ENCODE peak calls at places on chromosomes 1 and 21, in eight cellular contexts. One of them, this sample, is unnamed.

GRCh38 chr1:104945406-104945805 is 1195.7 kb downstream of the AMY1C start:
- DNase-seq in GM10248: no peak
- DNase-seq in activated effector memory CD4-positive, alpha-beta T cell treated with Interleukin-2 at 50 U/mL for 16 hours: no peak
- DNase-seq in astrocyte of the cerebellum: no peak
- DNase-seq in cardiac muscle cell: no peak
- DNase-seq in D341Med: no peak
- DNase-seq in psoas muscle: no peak
- DNase-seq in endothelial cell: no peak
- DNase-seq in this sample: no peak

GRCh38 chr21:29295066-29295650 is 3.6 kb upstream of the BACH1 start:
- DNase-seq in psoas muscle: no peak
- DNase-seq in D341Med: no peak
- DNase-seq in cardiac muscle cell: no peak
- DNase-seq in astrocyte of the cerebellum: no peak
- DNase-seq in GM10248: no peak
- DNase-seq in activated effector memory CD4-positive, alpha-beta T cell treated with Interleukin-2 at 50 U/mL for 16 hours: peak; percentile 10
- DNase-seq in endothelial cell: no peak
- DNase-seq in this sample: no peak

GRCh38 chr1:13830616-13831280 is 130.8 kb downstream of the PRDM2 start:
- DNase-seq in astrocyte of the cerebellum: no peak
- DNase-seq in D341Med: no peak
- DNase-seq in endothelial cell: no peak
- DNase-seq in GM10248: peak; percentile 3
- DNase-seq in psoas muscle: no peak
- DNase-seq in activated effector memory CD4-positive, alpha-beta T cell treated with Interleukin-2 at 50 U/mL for 16 hours: no peak
- DNase-seq in cardiac muscle cell: peak; percentile 61
- DNase-seq in this sample: no peak

GRCh38 chr21:32889596-32889995 is 118.0 kb upstream of the PAXBP1 start:
- DNase-seq in psoas muscle: no peak
- DNase-seq in activated effector memory CD4-positive, alpha-beta T cell treated with Interleukin-2 at 50 U/mL for 16 hours: no peak
- DNase-seq in D341Med: no peak
- DNase-seq in endothelial cell: no peak
- DNase-seq in astrocyte of the cerebellum: no peak
- DNase-seq in cardiac muscle cell: no peak
- DNase-seq in GM10248: no peak
- DNase-seq in this sample: no peak

GRCh38 chr1:198416276-198416675 is 124.2 kb downstream of the ATP6V1G3 start:
- DNase-seq in astrocyte of the cerebellum: peak; percentile 9
- DNase-seq in activated effector memory CD4-positive, alpha-beta T cell treated with Interleukin-2 at 50 U/mL for 16 hours: no peak
- DNase-seq in GM10248: no peak
- DNase-seq in endothelial cell: no peak
- DNase-seq in cardiac muscle cell: peak; percentile 64
- DNase-seq in D341Med: no peak
- DNase-seq in psoas muscle: no peak
- DNase-seq in this sample: no peak

GRCh38 chr1:93531193-93531592 is 83.3 kb downstream of the FNBP1L start:
- DNase-seq in activated effector memory CD4-positive, alpha-beta T cell treated with Interleukin-2 at 50 U/mL for 16 hours: no peak
- DNase-seq in GM10248: no peak
- DNase-seq in D341Med: no peak
- DNase-seq in psoas muscle: no peak
- DNase-seq in endothelial cell: no peak
- DNase-seq in astrocyte of the cerebellum: no peak
- DNase-seq in cardiac muscle cell: no peak
- DNase-seq in this sample: no peak

GRCh38 chr1:26994020-26994745 is 691 bp downstream of the TRNP1 start:
- DNase-seq in GM10248: no peak
- DNase-seq in psoas muscle: no peak
- DNase-seq in endothelial cell: peak; percentile 30
- DNase-seq in D341Med: peak; percentile 77
- DNase-seq in cardiac muscle cell: no peak
- DNase-seq in activated effector memory CD4-positive, alpha-beta T cell treated with Interleukin-2 at 50 U/mL for 16 hours: peak; percentile 5
- DNase-seq in astrocyte of the cerebellum: no peak
- DNase-seq in this sample: no peak

GRCh38 chr1:1124786-1125642 is 9.1 kb upstream of the C1orf159 start:
- DNase-seq in endothelial cell: no peak
- DNase-seq in activated effector memory CD4-positive, alpha-beta T cell treated with Interleukin-2 at 50 U/mL for 16 hours: no peak
- DNase-seq in astrocyte of the cerebellum: no peak
- DNase-seq in D341Med: no peak
- DNase-seq in psoas muscle: no peak
- DNase-seq in cardiac muscle cell: no peak
- DNase-seq in GM10248: no peak
- DNase-seq in this sample: no peak

GRCh38 chr1:46747683-46748288 is 28.9 kb upstream of the EFCAB14 start:
- DNase-seq in activated effector memory CD4-positive, alpha-beta T cell treated with Interleukin-2 at 50 U/mL for 16 hours: no peak
- DNase-seq in GM10248: peak; percentile 20
- DNase-seq in astrocyte of the cerebellum: peak; percentile 3
- DNase-seq in cardiac muscle cell: peak; percentile 71
- DNase-seq in psoas muscle: no peak
- DNase-seq in endothelial cell: peak; percentile 69
- DNase-seq in D341Med: peak; percentile 72
- DNase-seq in this sample: no peak

GRCh38 chr21:37435120-37435519 is 68.5 kb downstream of the DYRK1A start:
- DNase-seq in psoas muscle: peak; percentile 51
- DNase-seq in endothelial cell: peak; percentile 61
- DNase-seq in GM10248: no peak
- DNase-seq in cardiac muscle cell: peak; percentile 96
- DNase-seq in astrocyte of the cerebellum: peak; percentile 97
- DNase-seq in D341Med: peak; percentile 85
- DNase-seq in activated effector memory CD4-positive, alpha-beta T cell treated with Interleukin-2 at 50 U/mL for 16 hours: no peak
- DNase-seq in this sample: peak; percentile 19

GRCh38 chr1:231240531-231240882 is 505 bp upstream of the GNPAT start:
- DNase-seq in endothelial cell: no peak
- DNase-seq in GM10248: no peak
- DNase-seq in D341Med: no peak
- DNase-seq in psoas muscle: no peak
- DNase-seq in cardiac muscle cell: no peak
- DNase-seq in astrocyte of the cerebellum: no peak
- DNase-seq in activated effector memory CD4-positive, alpha-beta T cell treated with Interleukin-2 at 50 U/mL for 16 hours: no peak
- DNase-seq in this sample: no peak

GRCh38 chr1:203559523-203559922 is 65.6 kb downstream of the OPTC start:
- DNase-seq in psoas muscle: peak; percentile 65
- DNase-seq in astrocyte of the cerebellum: no peak
- DNase-seq in GM10248: no peak
- DNase-seq in endothelial cell: no peak
- DNase-seq in D341Med: no peak
- DNase-seq in activated effector memory CD4-positive, alpha-beta T cell treated with Interleukin-2 at 50 U/mL for 16 hours: no peak
- DNase-seq in cardiac muscle cell: peak; percentile 62
- DNase-seq in this sample: no peak

GRCh38 chr1:203186446-203187305 is at the start of gene CHI3L1:
- DNase-seq in endothelial cell: no peak
- DNase-seq in astrocyte of the cerebellum: no peak
- DNase-seq in GM10248: no peak
- DNase-seq in cardiac muscle cell: peak; percentile 75
- DNase-seq in D341Med: no peak
- DNase-seq in activated effector memory CD4-positive, alpha-beta T cell treated with Interleukin-2 at 50 U/mL for 16 hours: no peak
- DNase-seq in psoas muscle: no peak
- DNase-seq in this sample: peak; percentile 51

GRCh38 chr1:228014235-228014930 is 7.6 kb downstream of the WNT3A start:
- DNase-seq in cardiac muscle cell: peak; percentile 92
- DNase-seq in psoas muscle: peak; percentile 51
- DNase-seq in D341Med: peak; percentile 41
- DNase-seq in activated effector memory CD4-positive, alpha-beta T cell treated with Interleukin-2 at 50 U/mL for 16 hours: no peak
- DNase-seq in astrocyte of the cerebellum: peak; percentile 38
- DNase-seq in GM10248: peak; percentile 11
- DNase-seq in endothelial cell: no peak
- DNase-seq in this sample: no peak

GRCh38 chr1:29716306-29716705 is 480.0 kb downstream of the PTPRU start:
- DNase-seq in D341Med: no peak
- DNase-seq in astrocyte of the cerebellum: no peak
- DNase-seq in activated effector memory CD4-positive, alpha-beta T cell treated with Interleukin-2 at 50 U/mL for 16 hours: no peak
- DNase-seq in endothelial cell: no peak
- DNase-seq in GM10248: no peak
- DNase-seq in cardiac muscle cell: no peak
- DNase-seq in psoas muscle: no peak
- DNase-seq in this sample: no peak

GRCh38 chr1:1164701-1165451 is 8.8 kb upstream of the TTLL10 start:
- DNase-seq in psoas muscle: peak; percentile 51
- DNase-seq in cardiac muscle cell: no peak
- DNase-seq in endothelial cell: no peak
- DNase-seq in GM10248: no peak
- DNase-seq in activated effector memory CD4-positive, alpha-beta T cell treated with Interleukin-2 at 50 U/mL for 16 hours: no peak
- DNase-seq in astrocyte of the cerebellum: no peak
- DNase-seq in D341Med: no peak
- DNase-seq in this sample: no peak

GRCh38 chr1:87981386-87981785 is 652.7 kb downstream of the LMO4 start:
- DNase-seq in activated effector memory CD4-positive, alpha-beta T cell treated with Interleukin-2 at 50 U/mL for 16 hours: no peak
- DNase-seq in D341Med: no peak
- DNase-seq in GM10248: no peak
- DNase-seq in cardiac muscle cell: no peak
- DNase-seq in endothelial cell: no peak
- DNase-seq in psoas muscle: no peak
- DNase-seq in astrocyte of the cerebellum: no peak
- DNase-seq in this sample: no peak

This sample was measured in caudate nucleus.